ENCODE peak calls at places on chromosomes 4 and X, in five cellular contexts. G is brain microvascular endothelial cell, T is right lobe of liver, L is BJ, O is GM12878. S is an unnamed sample.
A peak's percentile ranks its signal among the peaks of the same experiment; 100 is the strongest.

GRCh38 chr4:45477311-45477733 is 646.5 kb downstream of the GABRG1 start:
- DNase-seq in O (no peak), G (no peak), L (no peak), T (no peak), S (no peak)

GRCh38 chr4:92210906-92211305 is 92.9 kb upstream of the GRID2 start:
- DNase-seq in O (no peak), T (no peak), G (no peak), L (no peak), S (no peak)

GRCh38 chr4:113759696-113760093 is 1.8 kb downstream of the CAMK2D start:
- DNase-seq in G (no peak), O (no peak), T (no peak), L (no peak), S (no peak)

GRCh38 chr4:145815626-145816025 is 123.0 kb downstream of the ZNF827 start:
- DNase-seq in O (no peak), L (peak; percentile 57), G (no peak), T (no peak), S (no peak)

GRCh38 chr4:6875431-6875831 is 34.2 kb upstream of the TBC1D14 start:
- DNase-seq in T (no peak), O (no peak), L (no peak), G (no peak), S (no peak)

GRCh38 chr4:110823251-110823650 is 200.4 kb upstream of the PITX2 start:
- DNase-seq in O (no peak), T (no peak), G (peak; percentile 60), L (no peak), S (no peak)

GRCh38 chr4:141390527-141391046 is 169.9 kb downstream of the ZNF330 start:
- DNase-seq in O (no peak), L (no peak), T (no peak), G (no peak), S (no peak)

GRCh38 chr4:172815499-172816175 is 353.0 kb upstream of the GALNT7 start:
- DNase-seq in G (no peak), T (no peak), O (no peak), L (no peak), S (no peak)

GRCh38 chr4:126405369-126405982 is 1090.7 kb downstream of the FAT4 start:
- DNase-seq in G (no peak), T (no peak), L (no peak), O (no peak), S (no peak)

GRCh38 chr4:176001171-176002006 is 64.3 kb upstream of the WDR17 start:
- DNase-seq in O (no peak), T (peak; percentile 59), L (no peak), G (peak; percentile 5), S (peak; percentile 10)

GRCh38 chr4:159021597-159022385 is 81.1 kb upstream of the RAPGEF2 start:
- DNase-seq in L (no peak), T (no peak), G (no peak), O (no peak), S (no peak)

GRCh38 chr4:56220261-56220660 is 167.0 kb downstream of the AASDH start:
- DNase-seq in G (peak; percentile 3), L (no peak), T (no peak), O (no peak), S (no peak)

GRCh38 chrX:108795240-108795639 is 58.9 kb upstream of the IRS4 start:
- DNase-seq in O (no peak), G (no peak), L (no peak), T (no peak), S (no peak)

GRCh38 chr4:18695733-18696527 is 674.4 kb upstream of the LCORL start:
- DNase-seq in O (no peak), G (no peak), T (no peak), L (no peak), S (no peak)

GRCh38 chr4:87416965-87417364 is 5.4 kb upstream of the NUDT9 start:
- DNase-seq in T (no peak), G (no peak), O (no peak), L (no peak), S (no peak)

GRCh38 chrX:150692837-150693781 is at the start of gene MTMR1:
- DNase-seq in L (no peak), T (peak; percentile 56), G (no peak), O (no peak), S (peak; percentile 67)

GRCh38 chr4:84492290-84492689 is 6.8 kb downstream of the NKX6-1 start:
- DNase-seq in O (no peak), G (no peak), T (no peak), L (no peak), S (no peak)

GRCh38 chrX:123743312-123743711 is 10.5 kb upstream of the THOC2 start:
- DNase-seq in G (no peak), T (no peak), L (no peak), O (no peak), S (no peak)

GRCh38 chr4:123587983-123588494 is 191.4 kb downstream of the SPRY1 start:
- DNase-seq in T (no peak), G (peak; percentile 65), L (peak; percentile 83), O (no peak), S (no peak)

GRCh38 chr4:75598390-75598789 is 31.9 kb downstream of the CDKL2 start:
- DNase-seq in T (no peak), G (no peak), O (no peak), L (peak; percentile 25), S (no peak)

GRCh38 chrX:13775837-13776236 is 41.1 kb downstream of the GPM6B start:
- DNase-seq in G (no peak), T (no peak), O (no peak), L (no peak), S (no peak)

GRCh38 chrX:128759177-128759576 is 707.0 kb upstream of the ACTRT1 start:
- DNase-seq in O (no peak), G (no peak), L (no peak), T (no peak), S (no peak)

GRCh38 chr4:108433832-108434231 is 186.5 kb upstream of the RPL34 start:
- DNase-seq in L (peak; percentile 34), O (no peak), T (no peak), G (peak; percentile 42), S (no peak)

GRCh38 chr4:175447006-175447405 is 365.1 kb downstream of the GPM6A start:
- DNase-seq in L (no peak), T (no peak), G (no peak), O (no peak), S (no peak)

GRCh38 chrX:8730812-8731578 is 942 bp downstream of the ANOS1 start:
- DNase-seq in O (no peak), T (no peak), L (no peak), G (no peak), S (no peak)

GRCh38 chrX:12961191-12961718 is 13.7 kb upstream of the TMSB4X start:
- DNase-seq in L (no peak), T (no peak), G (no peak), O (no peak), S (peak; percentile 17)

GRCh38 chr4:23706972-23707676 is 182.7 kb downstream of the PPARGC1A start:
- DNase-seq in T (no peak), G (no peak), O (no peak), L (no peak), S (no peak)

GRCh38 chrX:48003367-48003757 is 427 bp downstream of the ZNF182 start:
- DNase-seq in L (no peak), O (no peak), G (no peak), T (peak; percentile 25), S (peak; percentile 27)

GRCh38 chr4:7041851-7042696 is 1.1 kb upstream of the TADA2B start:
- DNase-seq in L (no peak), T (peak; percentile 76), G (no peak), O (no peak), S (peak; percentile 51)

GRCh38 chrX:41665676-41666075 is 23.1 kb upstream of the GPR34 start:
- DNase-seq in T (no peak), O (no peak), G (no peak), L (no peak), S (no peak)

GRCh38 chrX:137427061-137427778 is 138.7 kb upstream of the ZIC3 start:
- DNase-seq in L (no peak), G (no peak), O (no peak), T (no peak), S (no peak)

DNA sequence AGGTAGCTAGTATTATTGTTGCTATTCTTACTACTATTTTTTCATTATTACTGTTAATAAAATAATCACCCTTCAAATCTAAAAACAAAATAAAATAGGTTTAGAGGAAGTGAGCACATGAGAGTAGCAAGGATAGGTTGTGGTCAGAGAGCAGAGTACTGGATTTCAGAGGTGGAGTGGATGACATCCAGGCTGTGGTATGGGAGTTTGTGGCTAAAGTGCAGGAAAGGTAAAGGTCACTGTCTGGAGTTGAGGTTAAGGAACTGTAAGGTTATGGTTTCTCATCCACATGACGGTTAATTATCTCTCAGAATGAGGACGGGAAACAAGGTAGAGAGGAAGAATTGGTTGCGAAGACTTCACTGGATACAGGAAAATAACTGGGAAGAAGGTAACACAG is 27.7 kb downstream of the STEEP1 start:
- DNase-seq in O (no peak), G (no peak), L (no peak), T (no peak), S (no peak)
- TF ChIP-seq CTCF in O (no peak), G (no peak), L (no peak), T (no peak), S (no peak)

DNA sequence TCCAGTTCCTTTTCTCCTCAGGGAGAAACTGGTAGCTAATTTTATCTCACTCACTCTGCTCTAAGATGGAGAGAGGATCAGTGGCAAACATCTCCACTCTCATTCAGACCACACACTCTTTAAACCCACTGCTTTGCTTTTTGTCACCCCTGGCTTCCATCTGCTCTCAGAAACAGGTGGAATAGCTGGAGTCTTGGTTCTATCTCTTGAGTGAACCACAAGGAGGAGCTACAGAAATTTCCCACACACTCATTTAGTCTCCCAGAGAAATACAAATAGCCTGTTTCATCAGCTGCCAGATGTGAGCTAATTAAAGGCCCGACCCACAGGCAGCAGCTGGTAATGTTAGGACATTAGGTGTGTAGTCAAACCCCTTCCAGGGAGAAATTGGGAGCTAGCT is 96.6 kb downstream of the STPG2 start:
- DNase-seq in G (no peak), L (no peak), O (no peak), T (no peak), S (no peak)
- TF ChIP-seq CTCF in G (no peak), L (no peak), O (no peak), T (no peak), S (no peak)

GRCh38 chr4:36386691-36387090 is 105.3 kb downstream of the DTHD1 start:
- DNase-seq in G (no peak), T (no peak), O (no peak), L (no peak), S (no peak)
- TF ChIP-seq CTCF in G (no peak), T (no peak), O (peak; percentile 24), L (no peak), S (no peak)

DNA sequence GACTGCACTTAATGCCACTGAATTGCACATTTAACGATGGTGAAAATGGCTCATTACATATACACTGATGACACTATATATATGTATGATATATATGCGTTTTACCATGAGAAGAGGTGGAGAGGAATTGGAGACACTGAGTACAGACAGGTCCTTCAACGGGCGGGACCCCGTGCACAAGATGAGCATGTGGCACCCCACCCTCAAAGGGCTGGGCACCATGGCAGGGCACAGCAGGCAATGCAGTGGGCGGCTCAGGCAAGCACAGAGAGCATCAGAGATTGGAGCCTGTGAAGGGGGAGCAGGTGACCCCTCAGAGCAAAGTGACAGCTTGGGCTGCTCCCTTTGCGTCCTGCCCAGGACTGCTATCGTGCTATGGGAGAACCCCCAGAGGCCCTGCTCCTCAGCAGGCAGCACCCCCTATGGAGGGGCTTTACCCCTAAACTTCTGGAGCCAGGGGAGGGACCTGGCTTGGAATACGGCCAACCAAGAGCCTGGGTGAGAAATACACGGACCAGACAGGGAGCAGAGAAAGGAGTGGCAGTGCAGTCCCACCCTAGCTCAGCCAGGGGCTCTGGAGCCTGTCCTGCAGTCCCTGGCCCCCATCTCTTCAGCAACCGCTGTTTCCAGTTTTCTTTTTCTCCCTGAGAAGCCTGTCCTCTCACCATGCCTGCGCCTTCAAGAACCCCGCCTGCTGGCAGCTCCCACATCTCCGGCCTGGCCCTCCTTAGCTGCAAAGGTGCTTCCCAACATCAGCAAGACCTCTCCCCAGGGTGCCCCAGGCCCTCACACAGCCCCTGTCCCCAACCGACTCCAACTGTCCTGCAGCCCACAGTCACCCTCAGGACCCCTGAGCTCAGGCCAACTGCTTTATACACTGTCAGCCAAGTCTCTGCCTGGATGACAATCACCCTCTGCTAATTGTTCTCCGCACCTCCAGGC is 10.5 kb downstream of the SLC6A8 start:
- DNase-seq in L (no peak), O (no peak), T (no peak), G (no peak), S (no peak)
- TF ChIP-seq CTCF in L (no peak), O (no peak), T (no peak), G (no peak), S (no peak)